ENCODE peak calls at places on chromosome 22, in four cellular contexts. One of them, this sample, is unnamed. For H3K36me3, the result is how much of the 10 kb centered on the place peaks cover.

GRCh38 chr22:11042116-11042515 is 4485.9 kb upstream of the OR11H1 start:
- DNase-seq in neuronal stem cell: no peak
- DNase-seq in GM06990: no peak
- DNase-seq in heart left ventricle: no peak
- DNase-seq in this sample: no peak

GRCh38 chr22:49934144-49934890 is 15.9 kb downstream of the CRELD2 start:
- DNase-seq in GM06990: no peak
- DNase-seq in heart left ventricle: peak
- DNase-seq in neuronal stem cell: no peak
- DNase-seq in this sample: peak

GRCh38 chr22:21915624-21916308 is 36.9 kb downstream of the PPM1F start:
- DNase-seq in heart left ventricle: no peak
- DNase-seq in GM06990: no peak
- DNase-seq in neuronal stem cell: no peak
- DNase-seq in this sample: no peak

GRCh38 chr22:41397143-41397811 is 15.5 kb downstream of the TEF start:
- DNase-seq in neuronal stem cell: no peak
- DNase-seq in GM06990: no peak
- DNase-seq in heart left ventricle: no peak
- DNase-seq in this sample: no peak

GRCh38 chr22:46262449-46263207 is 515 bp downstream of the PKDREJ start:
- DNase-seq in heart left ventricle: peak
- DNase-seq in GM06990: no peak
- DNase-seq in neuronal stem cell: no peak
- DNase-seq in this sample: no peak

GRCh38 chr22:27372969-27373670 is 428.4 kb downstream of the MN1 start:
- DNase-seq in GM06990: no peak
- DNase-seq in heart left ventricle: no peak
- DNase-seq in neuronal stem cell: peak
- DNase-seq in this sample: no peak

GRCh38 chr22:40499187-40499753 is 128.9 kb downstream of the SGSM3 start:
- DNase-seq in heart left ventricle: no peak
- DNase-seq in neuronal stem cell: no peak
- DNase-seq in GM06990: peak
- DNase-seq in this sample: no peak

GRCh38 chr22:43035250-43035649 is 20.3 kb upstream of the PACSIN2 start:
- DNase-seq in GM06990: no peak
- DNase-seq in heart left ventricle: no peak
- DNase-seq in neuronal stem cell: no peak
- DNase-seq in this sample: no peak

GRCh38 chr22:17807571-17808410 is 33.5 kb upstream of the BID start:
- DNase-seq in GM06990: no peak
- DNase-seq in neuronal stem cell: no peak
- DNase-seq in heart left ventricle: peak
- DNase-seq in this sample: no peak

GRCh38 chr22:47294571-47294970 is 532.1 kb downstream of the TBC1D22A start:
- DNase-seq in GM06990: no peak
- DNase-seq in neuronal stem cell: no peak
- DNase-seq in heart left ventricle: no peak
- DNase-seq in this sample: no peak

GRCh38 chr22:20124083-20124787 is 7.2 kb upstream of the TRMT2A start:
- DNase-seq in heart left ventricle: no peak
- DNase-seq in GM06990: no peak
- DNase-seq in neuronal stem cell: no peak
- DNase-seq in this sample: no peak

GRCh38 chr22:20125201-20126174 is 6.1 kb upstream of the ZDHHC8 start:
- DNase-seq in heart left ventricle: no peak
- DNase-seq in neuronal stem cell: no peak
- DNase-seq in GM06990: no peak
- DNase-seq in this sample: no peak

GRCh38 chr22:20126284-20127029 is 5.1 kb upstream of the ZDHHC8 start:
- DNase-seq in GM06990: no peak
- DNase-seq in heart left ventricle: no peak
- DNase-seq in neuronal stem cell: no peak
- DNase-seq in this sample: no peak

GRCh38 chr22:20121856-20122415 is 4.9 kb upstream of the TRMT2A start:
- DNase-seq in GM06990: no peak
- DNase-seq in neuronal stem cell: no peak
- DNase-seq in heart left ventricle: no peak
- DNase-seq in this sample: no peak

DNA sequence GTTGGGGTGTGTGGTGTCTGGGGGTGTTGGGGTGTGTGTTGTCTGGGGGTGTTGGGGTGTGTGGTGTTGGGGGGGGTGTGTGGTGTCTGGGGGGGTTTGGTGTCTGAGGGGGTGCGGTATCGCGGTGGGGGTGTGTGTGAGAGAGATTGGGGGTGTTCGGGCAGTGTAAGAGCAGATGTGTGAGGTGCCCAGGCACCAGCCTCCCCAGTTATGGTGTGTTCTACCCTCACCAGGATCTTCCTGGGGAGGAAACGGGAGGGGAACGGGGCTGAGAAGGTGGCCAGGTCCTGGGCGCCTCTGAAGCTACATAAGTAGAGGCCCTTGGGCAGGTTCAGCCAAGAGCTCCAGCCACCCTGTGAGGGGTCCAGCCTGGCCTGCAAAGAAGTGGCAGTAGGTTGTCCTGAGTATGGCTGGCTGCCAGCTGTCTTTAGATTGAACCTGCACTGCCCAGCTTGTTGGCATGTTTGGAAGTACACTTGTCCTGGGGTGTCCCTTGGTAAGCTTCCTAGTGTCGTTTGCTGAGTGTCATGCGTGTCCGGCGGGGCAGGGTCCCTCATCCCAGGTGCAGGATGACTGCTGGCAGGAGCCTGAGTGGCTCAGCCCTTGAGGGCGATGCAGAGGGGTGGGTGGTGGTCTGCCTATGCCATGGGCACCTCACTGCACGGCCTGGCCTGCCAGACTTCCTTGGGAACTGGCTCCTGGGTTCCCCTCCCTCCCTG is 6.5 kb upstream of the TRMT2A start:
- DNase-seq in neuronal stem cell: no peak
- DNase-seq in heart left ventricle: no peak
- DNase-seq in GM06990: no peak
- DNase-seq in this sample: no peak
- H3K36me3 ChIP-seq in neuronal stem cell: half or more
- H3K36me3 ChIP-seq in heart left ventricle: under half
- H3K36me3 ChIP-seq in GM06990: under half
- H3K36me3 ChIP-seq in this sample: under half

GRCh38 chr22:30335236-30335635 is 8.5 kb upstream of the TBC1D10A start:
- DNase-seq in neuronal stem cell: no peak
- DNase-seq in GM06990: no peak
- DNase-seq in heart left ventricle: no peak
- DNase-seq in this sample: no peak

GRCh38 chr22:30332551-30332950 is 5.8 kb upstream of the TBC1D10A start:
- DNase-seq in GM06990: no peak
- DNase-seq in heart left ventricle: no peak
- DNase-seq in neuronal stem cell: no peak
- DNase-seq in this sample: no peak

GRCh38 chr22:30332994-30333706 is 6.4 kb upstream of the TBC1D10A start:
- DNase-seq in neuronal stem cell: no peak
- DNase-seq in heart left ventricle: no peak
- DNase-seq in GM06990: no peak
- DNase-seq in this sample: no peak

GRCh38 chr22:30334601-30335000 is 7.9 kb upstream of the TBC1D10A start:
- DNase-seq in neuronal stem cell: no peak
- DNase-seq in heart left ventricle: no peak
- DNase-seq in GM06990: no peak
- DNase-seq in this sample: no peak

DNA sequence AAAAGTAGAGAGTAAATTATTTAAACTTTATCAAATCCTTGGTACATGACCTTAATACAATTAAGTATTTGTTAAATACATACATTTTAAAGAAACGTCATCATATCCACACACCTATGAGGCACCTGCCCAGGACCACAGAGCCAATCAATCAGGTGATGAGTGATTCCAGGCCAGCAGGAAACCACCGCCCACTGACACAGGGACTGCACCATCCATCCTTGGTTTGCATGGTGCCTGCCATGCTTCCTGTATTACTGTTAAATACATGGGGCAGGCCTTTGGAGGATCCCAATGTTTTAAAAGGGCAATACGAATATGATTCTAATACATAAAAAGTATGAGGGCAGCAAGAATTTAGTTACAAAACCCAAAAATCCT is 7.0 kb upstream of the TBC1D10A start:
- DNase-seq in neuronal stem cell: no peak
- DNase-seq in GM06990: no peak
- DNase-seq in heart left ventricle: no peak
- DNase-seq in this sample: no peak
- H3K36me3 ChIP-seq in neuronal stem cell: half or more
- H3K36me3 ChIP-seq in GM06990: under half
- H3K36me3 ChIP-seq in heart left ventricle: under half
- H3K36me3 ChIP-seq in this sample: half or more

GRCh38 chr22:35325209-35325608 is 25.5 kb downstream of the TOM1 start:
- DNase-seq in GM06990: no peak
- DNase-seq in neuronal stem cell: no peak
- DNase-seq in heart left ventricle: no peak
- DNase-seq in this sample: no peak
- H3K36me3 ChIP-seq in GM06990: under half
- H3K36me3 ChIP-seq in neuronal stem cell: half or more
- H3K36me3 ChIP-seq in heart left ventricle: under half
- H3K36me3 ChIP-seq in this sample: under half

GRCh38 chr22:29337631-29338284 is 22.3 kb upstream of the RASL10A start:
- DNase-seq in heart left ventricle: no peak
- DNase-seq in neuronal stem cell: no peak
- DNase-seq in GM06990: no peak
- DNase-seq in this sample: no peak
- H3K36me3 ChIP-seq in heart left ventricle: under half
- H3K36me3 ChIP-seq in neuronal stem cell: half or more
- H3K36me3 ChIP-seq in GM06990: half or more
- H3K36me3 ChIP-seq in this sample: under half

This sample was measured in CD8-positive, alpha-beta memory T cell.